ENCODE peak calls at places on chromosomes 5 and 9, in eight cellular contexts. H is endothelial cell of umbilical vein; F is cardiac fibroblast; P is activated CD8-positive, alpha-beta T cell treated with anti-CD3 and anti-CD28 coated beads for 36 hours; U is neural progenitor cell; V is uterus; Q is choroid plexus epithelial cell; W is pancreas. J is an unnamed sample.

GRCh38 chr9:133509179-133510083 is 15.3 kb downstream of the MYMK start:
- DNase-seq in W (no peak), Q (no peak), H (no peak), P (peak; percentile 34), F (peak; percentile 39), V (no peak), U (peak; percentile 70), J (no peak)

GRCh38 chr9:128412120-128412790 is 8.4 kb upstream of the CERCAM start:
- DNase-seq in P (peak; percentile 79), W (no peak), H (peak; percentile 76), V (no peak), F (peak; percentile 55), Q (peak; percentile 45), U (peak; percentile 81), J (no peak)

GRCh38 chr9:134563397-134563796 is 78.2 kb upstream of the COL5A1 start:
- DNase-seq in U (no peak), W (no peak), H (no peak), P (no peak), F (no peak), V (no peak), Q (no peak), J (peak; percentile 42)

GRCh38 chr5:78843436-78843835 is 141.7 kb downstream of the ARSB start:
- DNase-seq in V (no peak), W (no peak), P (no peak), U (no peak), H (no peak), Q (no peak), F (no peak), J (no peak)

GRCh38 chr9:116656535-116656934 is 30.6 kb upstream of the TRIM32 start:
- DNase-seq in Q (no peak), W (no peak), U (no peak), P (no peak), H (no peak), F (no peak), V (no peak), J (no peak)

GRCh38 chr5:135843571-135844337 is 9.3 kb downstream of the SLC25A48 start:
- DNase-seq in H (no peak), W (no peak), Q (no peak), V (no peak), U (no peak), F (no peak), P (no peak), J (no peak)

GRCh38 chr5:149141957-149142851 is 911 bp downstream of the ABLIM3 start:
- DNase-seq in F (peak; percentile 62), W (no peak), P (no peak), Q (peak; percentile 58), U (peak; percentile 16), V (peak; percentile 36), H (peak; percentile 62), J (no peak)

GRCh38 chr5:158559066-158559465 is 540.6 kb downstream of the EBF1 start:
- DNase-seq in H (no peak), U (no peak), W (no peak), F (no peak), P (no peak), Q (no peak), V (no peak), J (no peak)

GRCh38 chr5:158943057-158943456 is 156.7 kb downstream of the EBF1 start:
- DNase-seq in H (no peak), F (peak; percentile 77), V (peak; percentile 34), Q (peak; percentile 93), W (no peak), U (no peak), P (no peak), J (no peak)

GRCh38 chr5:2391566-2391965 is 359.9 kb downstream of the IRX2 start:
- DNase-seq in W (no peak), Q (no peak), V (no peak), U (no peak), F (no peak), P (no peak), H (no peak), J (no peak)

GRCh38 chr9:135062254-135062653 is 25.2 kb upstream of the OLFM1 start:
- DNase-seq in F (no peak), Q (no peak), U (no peak), V (no peak), P (no peak), H (no peak), W (no peak), J (no peak)

GRCh38 chr5:77643654-77644404 is 5.3 kb upstream of the OTP start:
- DNase-seq in P (peak; percentile 10), W (no peak), Q (no peak), H (no peak), U (peak; percentile 77), F (no peak), V (no peak), J (no peak)

GRCh38 chr5:167982-168660 is 23.2 kb upstream of the LRRC14B start:
- DNase-seq in V (peak; percentile 10), U (no peak), Q (peak; percentile 97), H (peak; percentile 17), W (no peak), F (peak; percentile 92), P (no peak), J (no peak)

DNA sequence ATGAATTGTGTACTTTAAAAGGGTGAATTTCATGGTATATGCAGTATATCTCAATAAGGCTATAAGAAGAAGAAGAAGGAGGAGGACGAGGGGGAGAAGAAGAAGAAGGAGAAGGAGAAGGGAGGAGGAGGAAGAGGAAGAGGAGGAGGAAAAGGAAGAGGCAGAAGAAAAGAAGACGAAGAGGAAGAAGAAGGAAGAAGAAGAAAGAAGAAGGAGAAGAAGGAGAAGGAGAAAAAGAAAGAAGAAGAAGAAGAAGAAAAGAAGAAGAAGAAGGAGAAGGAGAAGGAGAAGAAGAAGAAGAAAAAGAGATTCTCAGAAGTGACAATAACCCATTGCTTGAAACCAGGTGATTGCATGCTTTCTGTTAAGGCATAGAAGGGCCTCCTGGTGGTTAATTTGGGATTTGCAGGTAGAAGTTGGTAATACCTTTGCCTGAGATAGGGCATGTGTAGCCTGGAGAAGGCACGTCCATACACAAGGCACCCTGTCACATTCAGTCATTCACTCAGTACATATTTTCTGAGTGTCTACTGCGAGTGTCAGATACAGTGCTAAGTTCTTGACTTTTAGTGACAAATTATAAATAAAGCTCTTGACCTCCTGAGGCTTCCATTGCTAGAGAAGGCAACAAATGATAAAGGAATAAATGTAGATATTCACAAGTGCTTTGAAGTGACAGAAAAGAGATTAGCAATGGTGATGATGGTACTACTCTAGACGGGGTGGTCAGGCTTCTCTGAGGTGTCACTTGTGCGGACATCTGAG is 231.3 kb downstream of the NPR3 start:
- DNase-seq in P (peak; percentile 9), V (no peak), Q (peak; percentile 39), U (peak; percentile 44), H (peak; percentile 26), F (peak; percentile 15), W (peak; percentile 18), J (no peak)
- TF ChIP-seq CTCF in P (peak; percentile 35), V (no peak), Q (peak; percentile 56), U (peak; percentile 51), H (peak; percentile 38), F (peak; percentile 55), W (peak; percentile 24), J (peak; percentile 38)

GRCh38 chr5:38211354-38211710 is 47.0 kb upstream of the EGFLAM start:
- DNase-seq in H (no peak), W (no peak), V (no peak), Q (no peak), F (no peak), P (no peak), U (no peak), J (no peak)

GRCh38 chr5:38207343-38207742 is 51.0 kb upstream of the EGFLAM start:
- DNase-seq in Q (peak; percentile 33), H (no peak), U (no peak), P (no peak), F (no peak), W (no peak), V (no peak), J (no peak)

GRCh38 chr5:38212307-38212706 is 46.1 kb upstream of the EGFLAM start:
- DNase-seq in F (no peak), P (no peak), W (no peak), U (no peak), V (no peak), H (no peak), Q (no peak), J (no peak)

GRCh38 chr5:38210701-38211353 is 47.5 kb upstream of the EGFLAM start:
- DNase-seq in Q (no peak), P (no peak), U (no peak), F (no peak), V (no peak), H (no peak), W (no peak), J (no peak)

GRCh38 chr5:38208782-38209378 is 49.5 kb upstream of the EGFLAM start:
- DNase-seq in H (peak; percentile 22), F (peak; percentile 54), U (peak; percentile 68), P (peak; percentile 26), W (no peak), Q (peak; percentile 77), V (no peak), J (no peak)
- TF ChIP-seq CTCF in H (peak; percentile 21), F (peak; percentile 51), U (peak; percentile 71), P (no peak), W (peak; percentile 8), Q (peak; percentile 77), V (no peak), J (peak; percentile 64)

DNA sequence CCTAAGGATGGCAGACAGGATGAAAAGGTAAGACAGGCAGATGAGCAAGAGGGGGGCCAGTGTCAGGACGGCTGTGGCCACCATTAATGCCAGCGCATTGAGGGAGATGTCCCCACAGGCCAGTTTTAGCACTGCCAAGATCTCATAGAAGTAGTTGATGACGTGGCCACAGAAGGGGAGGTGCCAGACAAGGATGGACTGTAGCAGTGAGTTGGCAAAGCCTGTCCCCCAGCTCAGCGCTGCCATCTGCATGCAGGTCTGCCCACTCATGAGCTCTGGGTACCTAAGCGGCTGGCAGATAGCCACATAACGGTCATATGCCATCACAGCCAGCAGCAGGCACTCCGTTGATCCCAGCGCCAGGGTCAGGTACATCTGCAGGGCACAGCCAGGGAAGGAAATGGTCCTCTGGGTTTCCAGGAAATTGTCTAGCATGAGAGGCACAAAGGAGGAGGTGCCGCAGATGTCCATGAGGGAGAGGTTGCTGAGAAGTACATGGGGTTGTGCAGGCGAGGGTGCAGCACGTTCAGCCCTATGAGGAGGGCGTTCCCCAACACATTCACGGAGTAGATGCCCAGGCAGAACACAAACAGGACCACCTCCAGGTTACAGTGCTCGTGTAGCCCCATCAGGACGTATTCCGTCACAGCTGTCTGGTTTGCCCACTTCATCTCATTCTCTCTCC is 10.7 kb downstream of the OR13J1 start:
- DNase-seq in V (no peak), W (no peak), U (no peak), Q (no peak), P (peak; percentile 58), F (no peak), H (no peak), J (peak; percentile 76)
- TF ChIP-seq CTCF in V (no peak), W (no peak), U (no peak), Q (no peak), P (no peak), F (no peak), H (no peak), J (peak; percentile 11)

DNA sequence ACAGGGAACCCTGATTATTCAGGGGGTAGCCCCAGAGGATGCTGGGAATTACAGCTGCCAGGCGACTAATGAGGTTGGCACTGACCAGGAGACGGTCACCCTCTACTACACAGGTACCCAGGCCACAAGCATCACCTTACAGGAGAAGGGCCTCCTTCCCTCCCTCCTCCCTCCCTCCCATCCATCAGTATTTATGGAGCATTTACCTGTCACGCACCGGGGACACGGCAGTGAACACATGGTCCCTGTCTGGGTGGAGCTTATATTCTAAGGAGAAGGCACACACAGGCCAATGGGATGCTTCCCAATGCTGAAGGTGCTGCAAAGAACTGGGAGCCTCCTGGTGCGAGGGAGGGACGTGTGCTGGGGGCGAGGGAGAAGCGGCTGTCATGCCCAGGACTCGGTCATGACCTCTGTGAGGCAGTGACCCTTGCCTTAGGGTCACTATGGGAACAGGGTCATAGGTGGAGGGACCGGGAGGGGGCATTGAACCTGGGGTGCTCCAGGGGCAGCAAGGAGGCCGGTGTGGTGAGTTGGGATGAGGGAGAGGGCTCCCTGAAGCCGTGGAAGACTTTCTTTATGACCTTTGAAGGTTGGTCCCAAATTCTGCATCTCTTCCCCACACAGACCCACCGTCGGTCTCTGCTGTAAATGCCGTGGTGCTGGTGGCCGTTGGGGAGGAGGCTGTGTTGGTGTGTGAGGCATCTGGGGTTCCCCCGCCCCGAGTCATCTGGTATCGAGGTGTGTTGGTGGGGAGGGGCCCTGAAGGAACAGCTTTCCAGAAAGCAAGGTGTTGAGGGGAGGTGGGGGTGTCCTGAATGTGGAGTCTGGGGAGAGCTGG is 41.5 kb downstream of the HMCN2 start:
- DNase-seq in Q (no peak), F (no peak), W (no peak), H (no peak), U (no peak), V (no peak), P (no peak), J (no peak)
- TF ChIP-seq CTCF in Q (no peak), F (no peak), W (no peak), H (no peak), U (no peak), V (no peak), P (no peak), J (no peak)